ENCODE peak calls at places on chromosomes 7 and 10, in seven cellular contexts. C is fibroblast of lung; J is DND-41; L is CD4-positive, CD25-positive, alpha-beta regulatory T cell; V is hepatocyte; G is cardiac muscle cell; P is A549. Z is an unnamed sample. For H3K4me1, the result is how much of the 10 kb centered on the place peaks cover.

GRCh38 chr7:25391295-25391861 is 163.1 kb upstream of the NPVF start:
- DNase-seq in C (peak), J (no peak), L (peak), V (peak), G (peak), P (peak), Z (no peak)

GRCh38 chr10:71727429-71728217 is 8.0 kb upstream of the C10orf105 start:
- DNase-seq in C (peak), J (peak), L (peak), V (peak), G (peak), P (no peak), Z (no peak)

GRCh38 chr10:14382022-14382421 is 51.3 kb upstream of the FRMD4A start:
- DNase-seq in C (no peak), J (peak), L (peak), V (no peak), G (no peak), P (no peak), Z (no peak)

GRCh38 chr7:50621932-50622587 is 56.9 kb upstream of the DDC start:
- DNase-seq in C (no peak), J (no peak), L (no peak), V (no peak), G (peak), P (no peak), Z (no peak)

GRCh38 chr7:43625453-43625852 is 42.5 kb downstream of the STK17A start:
- DNase-seq in C (no peak), J (no peak), L (peak), V (no peak), G (no peak), P (no peak), Z (no peak)

GRCh38 chr7:69780377-69780776 is 182.1 kb downstream of the AUTS2 start:
- DNase-seq in C (no peak), J (no peak), L (no peak), V (no peak), G (peak), P (no peak), Z (no peak)

GRCh38 chr10:52284416-52285013 is 29.6 kb upstream of the DKK1 start:
- DNase-seq in C (no peak), J (no peak), L (no peak), V (no peak), G (no peak), P (no peak), Z (no peak)

GRCh38 chr7:21617916-21618390 is 75.1 kb downstream of the DNAH11 start:
- DNase-seq in C (peak), J (no peak), L (no peak), V (peak), G (no peak), P (peak), Z (no peak)

GRCh38 chr10:133325392-133325760 is 11.3 kb downstream of the CALY start:
- DNase-seq in C (no peak), J (no peak), L (no peak), V (peak), G (peak), P (no peak), Z (no peak)

GRCh38 chr7:124996778-124997177 is 67.2 kb upstream of the POT1 start:
- DNase-seq in C (peak), J (no peak), L (no peak), V (no peak), G (no peak), P (no peak), Z (no peak)

GRCh38 chr10:128263891-128264688 is 137.9 kb upstream of the MKI67 start:
- DNase-seq in C (peak), J (peak), L (peak), V (peak), G (peak), P (peak), Z (peak)

DNA sequence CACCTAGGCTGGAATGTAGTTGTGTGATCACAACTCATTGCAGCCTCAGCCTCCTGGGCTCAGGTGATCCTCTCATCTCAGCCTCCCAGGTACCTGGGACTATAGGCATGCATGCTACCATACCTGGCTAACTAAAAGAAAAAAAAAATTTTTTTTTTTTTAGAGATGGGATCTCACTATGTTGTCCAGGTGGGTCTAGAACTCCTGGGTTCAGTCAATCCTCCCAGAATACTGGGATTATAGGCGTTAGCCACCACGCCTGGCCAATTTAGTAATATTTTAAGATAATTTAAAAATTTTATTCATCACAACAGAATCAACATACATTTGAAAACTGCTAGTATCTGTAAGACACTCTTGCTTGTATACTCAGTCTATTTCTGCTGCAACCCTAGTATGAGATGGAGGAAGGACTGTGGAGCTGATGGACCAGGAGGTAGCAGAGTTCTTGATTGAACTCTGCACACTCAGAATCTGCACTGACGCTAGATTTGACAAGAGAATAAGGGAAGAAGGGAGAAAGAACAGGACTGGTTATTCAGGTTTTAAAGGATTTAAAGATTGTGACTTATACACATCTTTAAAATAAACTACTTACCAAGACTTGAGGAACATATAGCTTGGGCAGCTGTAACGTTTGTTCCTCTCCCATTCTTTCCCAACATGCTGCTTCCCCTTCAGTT is 57.6 kb downstream of the VCL start:
- DNase-seq in C (no peak), J (no peak), L (no peak), V (no peak), G (no peak), P (no peak), Z (no peak)
- H3K4me1 ChIP-seq in C (under half), J (under half), L (under half), V (under half), G (under half), P (half or more), Z (under half)

DNA sequence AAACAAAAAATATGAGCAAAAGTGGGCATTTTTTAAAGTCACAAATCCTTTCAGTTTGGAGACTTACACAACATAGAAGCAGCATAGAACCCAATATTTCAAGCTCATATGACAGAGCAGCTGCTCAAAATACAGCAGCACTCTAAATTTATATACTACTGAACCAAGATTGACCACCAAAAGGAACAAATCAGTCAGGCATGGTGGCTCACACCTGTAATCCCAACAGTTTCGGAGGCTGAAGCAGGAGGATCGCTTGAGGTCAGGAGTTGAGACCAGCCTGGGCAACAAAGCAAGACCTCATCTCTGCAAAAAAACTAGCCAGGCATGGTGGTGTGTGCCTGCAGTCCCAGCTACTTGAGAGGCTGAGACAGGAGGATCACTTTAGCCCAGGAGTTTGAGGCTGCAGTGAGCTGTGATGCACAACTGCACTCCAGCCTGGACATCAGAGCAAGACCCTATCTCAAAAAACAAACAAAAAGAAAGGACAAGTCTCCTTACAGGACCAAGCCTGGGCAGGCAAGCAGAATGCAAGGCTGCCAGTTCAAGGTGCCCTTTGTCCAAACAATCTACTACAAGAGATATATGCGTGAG is 40.0 kb downstream of the PARD3 start:
- DNase-seq in C (no peak), J (no peak), L (no peak), V (no peak), G (no peak), P (no peak), Z (no peak)
- H3K4me1 ChIP-seq in C (under half), J (under half), L (under half), V (under half), G (under half), P (under half), Z (under half)

GRCh38 chr7:961546-962400 is 7.3 kb upstream of the ADAP1 start:
- DNase-seq in C (no peak), J (no peak), L (no peak), V (no peak), G (no peak), P (no peak), Z (no peak)
- H3K4me1 ChIP-seq in C (under half), J (under half), L (under half), V (under half), G (under half), P (under half), Z (under half)

GRCh38 chr10:75408512-75408881 is 6.9 kb upstream of the ZNF503 start:
- DNase-seq in C (no peak), J (no peak), L (no peak), V (peak), G (peak), P (peak), Z (no peak)
- H3K4me1 ChIP-seq in C (under half), J (under half), L (under half), V (under half), G (under half), P (under half), Z (under half)

GRCh38 chr10:73810735-73811465 is 498 bp downstream of the NDST2 start:
- DNase-seq in C (no peak), J (peak), L (peak), V (peak), G (peak), P (peak), Z (no peak)
- H3K4me1 ChIP-seq in C (under half), J (under half), L (under half), V (under half), G (under half), P (under half), Z (under half)

DNA sequence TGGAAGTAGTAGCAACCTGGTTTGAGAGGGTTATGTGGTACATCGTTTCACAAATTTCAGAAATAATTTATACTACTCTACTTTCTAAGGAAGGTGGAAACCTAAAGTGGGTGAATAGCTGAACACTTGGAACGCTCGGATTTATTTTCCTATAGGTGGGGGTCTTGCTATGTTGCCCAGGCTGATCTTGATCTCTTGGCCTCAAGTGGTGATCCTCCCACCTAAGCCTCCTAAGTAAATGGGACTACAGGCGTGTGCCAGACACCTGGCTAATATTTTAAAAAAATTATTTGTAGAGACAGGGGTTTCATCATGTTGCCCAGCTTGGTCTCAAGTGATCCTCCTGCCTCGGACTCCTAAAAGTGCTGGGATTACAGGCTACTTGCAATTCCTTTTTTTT is 6.7 kb upstream of the KMT2E start:
- DNase-seq in C (no peak), J (no peak), L (no peak), V (no peak), G (no peak), P (no peak), Z (no peak)
- H3K4me1 ChIP-seq in C (under half), J (half or more), L (half or more), V (under half), G (under half), P (half or more), Z (under half)